ENCODE peak calls at places on chromosomes 6 and 20, in eight cellular contexts. A, Z, O, J, D, C, L and W are unnamed samples.

GRCh38 chr6:145295746-145296145 is 439.6 kb downstream of the EPM2A start:
- DNase-seq in A (no peak), Z (no peak), O (no peak), J (no peak), D (no peak), C (no peak), L (no peak), W (no peak)

GRCh38 chr6:41718828-41719227 is 16.6 kb downstream of the TFEB start:
- DNase-seq in A (no peak), Z (no peak), O (peak; percentile 14), J (no peak), D (no peak), C (no peak), L (no peak), W (no peak)

GRCh38 chr6:17871169-17871479 is 116.3 kb downstream of the KIF13A start:
- DNase-seq in A (no peak), Z (no peak), O (no peak), J (no peak), D (no peak), C (no peak), L (no peak), W (no peak)

GRCh38 chr6:26473429-26473757 is 15.6 kb downstream of the BTN2A1 start:
- DNase-seq in A (no peak), Z (no peak), O (no peak), J (no peak), D (no peak), C (no peak), L (no peak), W (no peak)

GRCh38 chr6:40482532-40482931 is 104.6 kb downstream of the LRFN2 start:
- DNase-seq in A (no peak), Z (no peak), O (no peak), J (no peak), D (no peak), C (no peak), L (no peak), W (peak; percentile 60)

GRCh38 chr20:21517566-21518277 is 3.9 kb upstream of the NKX2-2 start:
- DNase-seq in A (no peak), Z (no peak), O (peak; percentile 33), J (no peak), D (no peak), C (no peak), L (no peak), W (peak; percentile 58)

GRCh38 chr6:56713285-56713684 is 70.6 kb upstream of the DST start:
- DNase-seq in A (no peak), Z (no peak), O (no peak), J (no peak), D (no peak), C (peak; percentile 92), L (peak; percentile 76), W (peak; percentile 81)

GRCh38 chr6:68040312-68040778 is 594.7 kb upstream of the ADGRB3 start:
- DNase-seq in A (no peak), Z (no peak), O (no peak), J (no peak), D (no peak), C (no peak), L (no peak), W (no peak)

GRCh38 chr20:22471156-22471836 is 113.1 kb downstream of the FOXA2 start:
- DNase-seq in A (no peak), Z (no peak), O (no peak), J (no peak), D (no peak), C (no peak), L (no peak), W (no peak)

GRCh38 chr6:2108700-2109306 is 136.6 kb downstream of the GMDS start:
- DNase-seq in A (no peak), Z (no peak), O (no peak), J (no peak), D (no peak), C (no peak), L (no peak), W (no peak)

GRCh38 chr6:133376743-133377142 is 135.6 kb downstream of the EYA4 start:
- DNase-seq in A (no peak), Z (no peak), O (no peak), J (no peak), D (no peak), C (no peak), L (no peak), W (no peak)

GRCh38 chr20:658202-658601 is 5.2 kb upstream of the SRXN1 start:
- DNase-seq in A (no peak), Z (no peak), O (no peak), J (no peak), D (no peak), C (no peak), L (no peak), W (no peak)
- H3K27me3 ChIP-seq in A (peaks cover 4% of the 10 kb centered on the region), Z (peaks cover 28% of the 10 kb centered on the region), O (peaks cover 34% of the 10 kb centered on the region), J (peaks cover 34% of the 10 kb centered on the region), D (no peaks in the 10 kb centered on the region), C (peaks cover 24% of the 10 kb centered on the region), L (peaks cover 43% of the 10 kb centered on the region), W (peaks cover 15% of the 10 kb centered on the region)

GRCh38 chr6:121187200-121187832 is 147.0 kb downstream of the TBC1D32 start:
- DNase-seq in A (no peak), Z (no peak), O (no peak), J (no peak), D (no peak), C (no peak), L (no peak), W (no peak)
- H3K27me3 ChIP-seq in A (no peaks in the 10 kb centered on the region), Z (no peaks in the 10 kb centered on the region), O (no peaks in the 10 kb centered on the region), J (no peaks in the 10 kb centered on the region), D (no peaks in the 10 kb centered on the region), C (no peaks in the 10 kb centered on the region), L (no peaks in the 10 kb centered on the region), W (no peaks in the 10 kb centered on the region)

DNA sequence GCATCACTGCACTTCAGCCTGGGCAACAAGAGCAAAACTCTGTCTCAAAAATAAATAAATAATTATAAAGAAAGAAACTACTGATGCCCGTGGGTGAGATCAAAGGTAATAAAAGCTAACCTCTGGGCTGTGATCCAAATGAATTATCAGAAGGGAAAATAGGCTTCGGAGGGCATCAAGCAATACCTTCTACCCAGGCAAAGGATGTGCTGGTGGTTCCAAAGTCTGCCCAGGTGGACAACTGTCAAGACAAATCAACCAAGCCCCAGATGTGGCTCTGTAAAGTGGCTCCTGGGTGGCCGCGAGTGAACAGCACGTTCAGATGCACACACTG is 95.6 kb downstream of the SCML4 start:
- DNase-seq in A (no peak), Z (no peak), O (no peak), J (no peak), D (no peak), C (no peak), L (no peak), W (no peak)
- H3K27me3 ChIP-seq in A (no peaks in the 10 kb centered on the region), Z (no peaks in the 10 kb centered on the region), O (no peaks in the 10 kb centered on the region), J (no peaks in the 10 kb centered on the region), D (peaks cover 3% of the 10 kb centered on the region), C (peaks cover 23% of the 10 kb centered on the region), L (peaks cover 14% of the 10 kb centered on the region), W (no peaks in the 10 kb centered on the region)

GRCh38 chr6:44505751-44506150 is 118.2 kb downstream of the CDC5L start:
- DNase-seq in A (no peak), Z (no peak), O (no peak), J (no peak), D (no peak), C (no peak), L (no peak), W (no peak)
- H3K27me3 ChIP-seq in A (no peaks in the 10 kb centered on the region), Z (no peaks in the 10 kb centered on the region), O (no peaks in the 10 kb centered on the region), J (no peaks in the 10 kb centered on the region), D (peaks cover 1% of the 10 kb centered on the region), C (peaks cover 52% of the 10 kb centered on the region), L (no peaks in the 10 kb centered on the region), W (no peaks in the 10 kb centered on the region)

DNA sequence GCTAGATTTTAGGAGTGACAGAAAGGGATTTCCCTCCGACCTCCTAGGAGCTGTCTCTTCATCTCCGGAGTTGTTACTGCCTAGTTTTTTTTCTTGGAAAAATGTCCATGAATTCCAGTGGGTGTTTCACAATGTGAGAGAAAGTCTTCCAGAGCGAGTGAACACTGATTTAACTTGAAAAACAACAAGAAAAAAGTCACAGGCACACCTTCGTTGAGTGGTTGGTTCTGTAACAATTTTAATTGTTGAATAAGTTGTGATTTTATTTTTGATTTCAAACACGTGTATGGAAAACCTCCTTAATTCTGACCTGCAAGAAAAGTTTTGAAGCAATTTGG is 2.9 kb downstream of the TFAP2C start:
- DNase-seq in A (no peak), Z (no peak), O (no peak), J (no peak), D (no peak), C (no peak), L (no peak), W (no peak)
- H3K27me3 ChIP-seq in A (peaks cover 10% of the 10 kb centered on the region), Z (peaks cover 72% of the 10 kb centered on the region), O (peaks cover 76% of the 10 kb centered on the region), J (peaks cover 43% of the 10 kb centered on the region), D (no peaks in the 10 kb centered on the region), C (peaks cover 47% of the 10 kb centered on the region), L (peaks cover 59% of the 10 kb centered on the region), W (no peaks in the 10 kb centered on the region)

GRCh38 chr20:51022227-51022802 is 592 bp downstream of the KCNG1 start:
- DNase-seq in A (no peak), Z (no peak), O (no peak), J (no peak), D (no peak), C (no peak), L (no peak), W (no peak)
- H3K27me3 ChIP-seq in A (no peaks in the 10 kb centered on the region), Z (peaks cover 67% of the 10 kb centered on the region), O (peaks cover 73% of the 10 kb centered on the region), J (peaks cover 40% of the 10 kb centered on the region), D (no peaks in the 10 kb centered on the region), C (peaks cover 4% of the 10 kb centered on the region), L (peaks cover 53% of the 10 kb centered on the region), W (peaks cover 19% of the 10 kb centered on the region)